ENCODE peak calls at places on chromosomes 16 and 17, in five cellular contexts. U, F, V, W and T are unnamed samples.

GRCh38 chr16:85929259-85929704 is 30.3 kb downstream of the IRF8 start:
- DNase-seq in V (no peak), W (no peak), U (peak), F (no peak), T (no peak)

GRCh38 chr17:58693208-58693607 is 806 bp downstream of the RAD51C start:
- DNase-seq in V (no peak), U (peak), F (no peak), W (no peak), T (no peak)

GRCh38 chr17:81566461-81567126 is 14.4 kb upstream of the FAAP100 start:
- DNase-seq in F (peak), V (peak), W (no peak), U (peak), T (peak)

GRCh38 chr16:30941600-30942420 is 7.1 kb upstream of the ORAI3 start:
- DNase-seq in F (peak), U (peak), W (peak), V (no peak), T (no peak)

GRCh38 chr16:68076560-68076959 is 8.6 kb upstream of the NFATC3 start:
- DNase-seq in V (no peak), U (no peak), W (no peak), F (no peak), T (no peak)

GRCh38 chr16:15682105-15682570 is 32.1 kb downstream of the NDE1 start:
- DNase-seq in F (peak), V (peak), W (no peak), U (peak), T (no peak)

GRCh38 chr16:81604960-81605383 is 160.4 kb downstream of the CMIP start:
- DNase-seq in U (no peak), V (no peak), W (no peak), F (peak), T (no peak)

GRCh38 chr16:64121473-64121872 is 1000.4 kb downstream of the CDH11 start:
- DNase-seq in V (peak), W (no peak), U (peak), F (peak), T (peak)

GRCh38 chr16:48041861-48042435 is 113.8 kb downstream of the ABCC12 start:
- DNase-seq in V (no peak), U (no peak), F (no peak), W (no peak), T (no peak)

GRCh38 chr16:20611975-20612471 is 35.9 kb upstream of the ACSM2B start:
- DNase-seq in U (no peak), F (no peak), W (no peak), V (no peak), T (no peak)

GRCh38 chr17:76772842-76773521 is 35.1 kb downstream of the MFSD11 start:
- DNase-seq in W (no peak), F (peak), V (peak), U (peak), T (peak)

GRCh38 chr17:56665864-56666263 is 72.4 kb downstream of the NOG start:
- DNase-seq in U (no peak), W (no peak), F (no peak), V (no peak), T (no peak)

GRCh38 chr17:48564200-48565023 is 13.7 kb downstream of the HOXB4 start:
- DNase-seq in F (peak), W (no peak), U (no peak), V (no peak), T (no peak)

GRCh38 chr16:55622930-55623561 is 32.7 kb upstream of the SLC6A2 start:
- DNase-seq in U (no peak), W (no peak), V (no peak), F (peak), T (no peak)

GRCh38 chr17:66662496-66662895 is 172.4 kb upstream of the CACNG5 start:
- DNase-seq in U (no peak), W (no peak), V (no peak), F (no peak), T (no peak)

GRCh38 chr17:30905742-30906100 is 317 bp downstream of the TEFM start:
- DNase-seq in F (peak), W (no peak), V (no peak), U (peak), T (no peak)

GRCh38 chr16:23564964-23565363 is 7.4 kb downstream of the UBFD1 start:
- DNase-seq in V (no peak), F (no peak), U (no peak), W (no peak), T (no peak)

GRCh38 chr17:59842901-59843652 is 49.7 kb downstream of the TUBD1 start:
- DNase-seq in V (peak), W (no peak), U (peak), F (peak), T (peak)

GRCh38 chr16:88634994-88635670 is 3.2 kb upstream of the IL17C start:
- DNase-seq in W (no peak), U (peak), V (no peak), F (peak), T (no peak)

GRCh38 chr17:46851029-46851741 is at the start of gene WNT9B:
- DNase-seq in V (no peak), F (peak), W (no peak), U (no peak), T (no peak)

GRCh38 chr17:5260542-5260941 is 21.5 kb upstream of the RABEP1 start:
- DNase-seq in F (no peak), W (no peak), U (no peak), V (no peak), T (no peak)

GRCh38 chr16:50151322-50151721 is 1.8 kb upstream of the TENT4B start:
- DNase-seq in W (no peak), F (no peak), V (no peak), U (no peak), T (no peak)

GRCh38 chr17:70239391-70239826 is 70.1 kb downstream of the KCNJ2 start:
- DNase-seq in F (no peak), U (no peak), V (no peak), W (no peak), T (no peak)

GRCh38 chr17:9729735-9730420 is 61.5 kb downstream of the DHRS7C start:
- DNase-seq in F (no peak), U (peak), V (no peak), W (no peak), T (no peak)

GRCh38 chr17:58280480-58281217 is at the start of gene MPO:
- DNase-seq in F (peak), V (no peak), U (no peak), W (no peak), T (no peak)

GRCh38 chr17:81020767-81021497 is 14.0 kb upstream of the BAIAP2 start:
- DNase-seq in U (no peak), W (peak), F (peak), V (no peak), T (no peak)